ENCODE peak calls at places on chromosome 10, in ten cellular contexts. O, D, L, P, M, Z, I, T, Y and S are unnamed samples.

GRCh38 chr10:283916-284356 is 148.7 kb downstream of the ZMYND11 start:
- DNase-seq in O (no peak), D (no peak), L (no peak), P (no peak), M (no peak), Z (no peak), I (no peak), T (no peak), Y (no peak), S (no peak)

GRCh38 chr10:124677871-124678565 is 66.2 kb downstream of the FAM53B start:
- DNase-seq in O (no peak), D (peak; percentile 66), L (no peak), P (peak; percentile 88), M (peak; percentile 55), Z (no peak), I (no peak), T (no peak), Y (peak; percentile 52), S (no peak)

GRCh38 chr10:66514666-66515065 is 411.2 kb upstream of the LRRTM3 start:
- DNase-seq in O (no peak), D (no peak), L (no peak), P (no peak), M (no peak), Z (no peak), I (no peak), T (no peak), Y (no peak), S (no peak)

GRCh38 chr10:24333736-24334135 is 124.8 kb downstream of the KIAA1217 start:
- DNase-seq in O (no peak), D (peak; percentile 51), L (no peak), P (no peak), M (no peak), Z (no peak), I (no peak), T (no peak), Y (no peak), S (no peak)

GRCh38 chr10:113019692-113020424 is 69.8 kb downstream of the TCF7L2 start:
- DNase-seq in O (peak; percentile 51), D (no peak), L (peak; percentile 80), P (no peak), M (no peak), Z (no peak), I (no peak), T (no peak), Y (no peak), S (no peak)

GRCh38 chr10:88372051-88372450 is 211.1 kb downstream of the RNLS start:
- DNase-seq in O (no peak), D (no peak), L (no peak), P (no peak), M (no peak), Z (no peak), I (no peak), T (no peak), Y (no peak), S (no peak)

GRCh38 chr10:100347568-100348195 is 649 bp downstream of the SCD start:
- DNase-seq in O (no peak), D (peak; percentile 53), L (no peak), P (peak; percentile 41), M (no peak), Z (no peak), I (no peak), T (no peak), Y (no peak), S (no peak)

GRCh38 chr10:77392851-77393250 is 244.8 kb downstream of the KCNMA1 start:
- DNase-seq in O (no peak), D (peak; percentile 100), L (no peak), P (no peak), M (peak; percentile 53), Z (no peak), I (no peak), T (peak; percentile 93), Y (no peak), S (peak; percentile 90)

GRCh38 chr10:126910196-126910595 is 5.0 kb downstream of the DOCK1 start:
- DNase-seq in O (no peak), D (no peak), L (no peak), P (no peak), M (no peak), Z (no peak), I (no peak), T (no peak), Y (no peak), S (no peak)

GRCh38 chr10:99958287-99958686 is 51.5 kb downstream of the DNMBP start:
- DNase-seq in O (no peak), D (peak; percentile 48), L (no peak), P (no peak), M (no peak), Z (no peak), I (no peak), T (peak; percentile 95), Y (no peak), S (no peak)

GRCh38 chr10:33152146-33152545 is 182.3 kb downstream of the NRP1 start:
- DNase-seq in O (no peak), D (no peak), L (no peak), P (no peak), M (no peak), Z (no peak), I (no peak), T (no peak), Y (peak; percentile 64), S (no peak)

DNA sequence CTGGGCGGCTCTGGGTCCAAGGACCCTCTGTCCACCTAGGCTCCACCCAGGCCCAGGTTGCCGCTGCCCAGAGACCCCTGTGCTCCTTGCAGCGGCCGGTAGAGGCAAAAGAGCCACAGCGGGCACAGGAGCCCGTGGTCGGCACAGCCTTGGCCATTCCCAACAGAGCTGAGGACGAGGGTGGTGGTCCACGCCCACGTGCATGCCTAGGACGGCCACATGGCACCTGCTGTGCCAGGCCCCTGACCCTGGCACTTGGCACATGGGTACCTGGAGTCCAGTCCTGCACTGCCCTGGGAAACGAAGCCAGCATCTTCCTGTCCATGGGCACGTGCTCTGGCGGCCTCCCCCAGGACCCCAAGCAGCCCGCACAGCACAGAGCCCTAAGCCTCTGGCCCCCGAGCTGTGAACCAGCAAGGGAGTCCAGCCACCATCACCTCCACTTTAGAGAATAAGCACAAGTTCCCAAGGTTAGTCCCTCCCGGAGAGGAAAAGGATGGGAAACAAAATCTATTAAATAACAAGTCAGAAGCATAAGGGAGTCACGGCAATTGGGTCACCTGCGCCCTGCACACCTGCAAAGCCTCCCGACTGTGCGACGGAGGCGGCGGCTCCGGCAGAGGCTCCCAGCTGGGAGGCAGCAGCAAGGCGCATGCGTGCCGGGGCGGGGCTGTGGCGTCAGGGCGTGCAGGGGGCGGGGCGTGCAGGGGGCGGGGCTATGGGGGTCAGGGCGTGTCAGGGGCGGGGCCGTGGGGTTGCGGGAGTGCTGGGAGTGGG is 59.1 kb downstream of the STK32C start:
- DNase-seq in O (peak; percentile 80), D (peak; percentile 57), L (peak; percentile 36), P (peak; percentile 95), M (no peak), Z (no peak), I (peak; percentile 53), T (peak; percentile 15), Y (peak; percentile 75), S (no peak)
- H3K4me3 ChIP-seq in O (no peak overlapping the region), D (no peak overlapping the region), L (peak overlapping the region; percentile 40), P (peak overlapping the region; percentile 53), M (peak overlapping the region; percentile 15), Z (no peak overlapping the region), I (no peak overlapping the region), T (no peak overlapping the region), Y (no peak overlapping the region), S (peak overlapping the region; percentile 24)

DNA sequence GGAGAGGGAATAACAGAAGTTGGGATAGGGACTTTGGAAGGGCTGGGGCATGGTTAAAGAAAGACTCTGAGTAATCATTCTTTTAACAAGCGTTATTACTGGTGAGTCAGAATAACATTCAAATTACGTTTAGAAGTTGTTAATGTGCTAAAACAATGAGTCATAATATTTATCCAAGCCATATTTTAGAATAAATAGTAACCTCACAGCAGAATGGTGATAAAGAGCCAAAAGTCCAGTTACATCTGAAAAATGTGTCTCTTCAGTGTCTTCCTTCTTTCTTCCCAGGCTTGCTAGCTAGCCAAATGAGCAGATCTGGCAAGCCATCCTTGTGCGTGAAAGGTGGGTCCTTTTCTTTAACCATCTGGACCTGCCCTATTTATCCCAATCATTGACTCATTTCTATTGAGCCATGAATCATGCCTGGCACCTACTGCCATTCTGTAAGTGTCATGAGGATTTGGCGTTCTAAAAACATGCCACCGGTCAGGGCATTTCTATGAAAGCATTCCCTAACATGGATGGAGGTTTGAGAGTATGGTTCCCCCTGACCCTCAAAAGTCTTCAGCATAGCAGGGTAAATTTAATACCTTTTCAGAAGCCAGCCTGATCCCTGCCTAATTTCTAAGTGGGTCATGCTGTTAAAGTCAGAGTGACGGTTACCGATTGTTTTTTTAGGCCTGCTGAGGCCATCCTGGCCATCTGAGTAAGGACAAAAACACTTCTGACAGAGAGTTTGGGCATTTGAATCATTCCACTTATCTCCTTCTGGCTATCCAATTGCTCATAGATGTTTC is 26.8 kb downstream of the MYPN start:
- DNase-seq in O (no peak), D (peak; percentile 95), L (no peak), P (no peak), M (no peak), Z (no peak), I (no peak), T (peak; percentile 92), Y (no peak), S (peak; percentile 73)
- H3K4me3 ChIP-seq in O (no peak overlapping the region), D (peak overlapping the region; percentile 59), L (no peak overlapping the region), P (peak overlapping the region; percentile 28), M (no peak overlapping the region), Z (no peak overlapping the region), I (no peak overlapping the region), T (peak overlapping the region; percentile 28), Y (no peak overlapping the region), S (no peak overlapping the region)

GRCh38 chr10:44963772-44964633 is 4.4 kb downstream of the RASSF4 start:
- DNase-seq in O (peak; percentile 87), D (no peak), L (peak; percentile 72), P (no peak), M (peak; percentile 85), Z (peak; percentile 87), I (peak; percentile 77), T (no peak), Y (peak; percentile 90), S (peak; percentile 51)
- H3K4me3 ChIP-seq in O (no peak overlapping the region), D (no peak overlapping the region), L (peak overlapping the region; percentile 29), P (no peak overlapping the region), M (peak overlapping the region; percentile 24), Z (no peak overlapping the region), I (peak overlapping the region; percentile 2), T (no peak overlapping the region), Y (no peak overlapping the region), S (no peak overlapping the region)

GRCh38 chr10:12432402-12433189 is 83.2 kb downstream of the CAMK1D start:
- DNase-seq in O (peak; percentile 87), D (no peak), L (no peak), P (no peak), M (no peak), Z (no peak), I (no peak), T (no peak), Y (no peak), S (no peak)

GRCh38 chr10:12438914-12439692 is 89.8 kb downstream of the CAMK1D start:
- DNase-seq in O (no peak), D (no peak), L (no peak), P (no peak), M (no peak), Z (no peak), I (no peak), T (no peak), Y (no peak), S (no peak)

GRCh38 chr10:12431453-12432101 is 82.2 kb downstream of the CAMK1D start:
- DNase-seq in O (no peak), D (no peak), L (no peak), P (no peak), M (no peak), Z (no peak), I (no peak), T (no peak), Y (no peak), S (no peak)

GRCh38 chr10:12434277-12434676 is 84.9 kb downstream of the CAMK1D start:
- DNase-seq in O (peak; percentile 71), D (no peak), L (no peak), P (no peak), M (no peak), Z (no peak), I (no peak), T (no peak), Y (no peak), S (no peak)

GRCh38 chr10:12435348-12435747 is 86.0 kb downstream of the CAMK1D start:
- DNase-seq in O (no peak), D (no peak), L (no peak), P (no peak), M (no peak), Z (no peak), I (no peak), T (no peak), Y (no peak), S (no peak)
- H3K4me3 ChIP-seq in O (no peak overlapping the region), D (no peak overlapping the region), L (no peak overlapping the region), P (no peak overlapping the region), M (no peak overlapping the region), Z (no peak overlapping the region), I (no peak overlapping the region), T (no peak overlapping the region), Y (no peak overlapping the region), S (no peak overlapping the region)